ENCODE peak calls at places on chromosomes 13 and 19, in four cellular contexts. F, X, S and C are unnamed samples.

GRCh38 chr19:13134626-13135025 is 15.5 kb downstream of the STX10 start:
- DNase-seq in F (no peak), S (no peak), X (no peak), C (no peak)

GRCh38 chr19:36528921-36529518 is 949 bp upstream of the ZNF260 start:
- DNase-seq in X (no peak), F (no peak), S (peak), C (no peak)

GRCh38 chr19:45601115-45601514 is 897 bp downstream of the GPR4 start:
- DNase-seq in X (no peak), S (no peak), F (no peak), C (no peak)

GRCh38 chr13:20848944-20849343 is 53.6 kb downstream of the XPO4 start:
- DNase-seq in S (peak), F (no peak), X (no peak), C (no peak)

GRCh38 chr19:34051255-34051654 is 121.0 kb upstream of the LSM14A start:
- DNase-seq in S (no peak), X (no peak), F (no peak), C (no peak)

GRCh38 chr13:43054803-43055802 is 31.7 kb downstream of the DNAJC15 start:
- DNase-seq in S (peak), X (peak), F (no peak), C (peak)

GRCh38 chr19:1264801-1265610 is 4.1 kb upstream of the CIRBP start:
- DNase-seq in X (peak), F (peak), S (peak), C (peak)

GRCh38 chr13:111604087-111604486 is 283.6 kb downstream of the TEX29 start:
- DNase-seq in F (no peak), S (no peak), X (no peak), C (no peak)

GRCh38 chr13:34162545-34162936 is 344.6 kb downstream of the RFC3 start:
- DNase-seq in F (no peak), S (no peak), X (no peak), C (no peak)

GRCh38 chr19:18800636-18801035 is 9.5 kb upstream of the COMP start:
- DNase-seq in F (no peak), S (no peak), X (no peak), C (no peak)

GRCh38 chr19:5631511-5632240 is 8.8 kb downstream of the SAFB start:
- DNase-seq in X (no peak), F (no peak), S (no peak), C (peak)

GRCh38 chr13:98447881-98448641 is 128.8 kb downstream of the STK24 start:
- DNase-seq in F (no peak), S (peak), X (no peak), C (no peak)

GRCh38 chr13:46633416-46633815 is 80.4 kb downstream of the LRCH1 start:
- DNase-seq in X (no peak), F (no peak), S (no peak), C (no peak)

GRCh38 chr13:23377603-23378002 is 55.9 kb downstream of the SACS start:
- DNase-seq in S (no peak), X (no peak), F (no peak), C (peak)

GRCh38 chr13:94389544-94390351 is 89.7 kb downstream of the DCT start:
- DNase-seq in X (no peak), S (no peak), F (no peak), C (no peak)

GRCh38 chr13:113881614-113882265 is 17.9 kb upstream of the GAS6 start:
- DNase-seq in F (peak), X (no peak), S (peak), C (no peak)

GRCh38 chr19:3692141-3693029 is 7.9 kb downstream of the PIP5K1C start:
- DNase-seq in F (no peak), S (no peak), X (no peak), C (no peak)

GRCh38 chr13:29887030-29887557 is 36.7 kb upstream of the UBL3 start:
- DNase-seq in S (no peak), X (no peak), F (no peak), C (no peak)

GRCh38 chr19:18856385-18857126 is 24.8 kb downstream of the UPF1 start:
- DNase-seq in X (no peak), S (no peak), F (no peak), C (no peak)

GRCh38 chr13:113140677-113141590 is 17.5 kb upstream of the PROZ start:
- DNase-seq in X (no peak), S (no peak), F (peak), C (no peak)

GRCh38 chr13:21639604-21640003 is 31.3 kb upstream of the FGF9 start:
- DNase-seq in F (no peak), X (no peak), S (no peak), C (no peak)

GRCh38 chr19:47028372-47028672 is 8.7 kb downstream of the NPAS1 start:
- DNase-seq in S (no peak), F (no peak), X (no peak), C (no peak)

GRCh38 chr13:31846984-31847752 is 107.8 kb downstream of the RXFP2 start:
- DNase-seq in S (no peak), F (no peak), X (no peak), C (no peak)

GRCh38 chr13:24074687-24075086 is 85.8 kb upstream of the SPATA13 start:
- DNase-seq in X (no peak), F (no peak), S (no peak), C (no peak)

GRCh38 chr19:7115721-7116120 is 46.2 kb downstream of the ZNF557 start:
- DNase-seq in F (no peak), S (no peak), X (no peak), C (no peak)

GRCh38 chr19:5271145-5271544 is 69.5 kb downstream of the PTPRS start:
- DNase-seq in F (no peak), S (no peak), X (no peak), C (no peak)

GRCh38 chr13:105991622-105992254 is 543.7 kb downstream of the EFNB2 start:
- DNase-seq in F (no peak), X (no peak), S (no peak), C (no peak)

GRCh38 chr19:3980353-3981251 is 4.7 kb downstream of the EEF2 start:
- DNase-seq in F (no peak), X (peak), S (no peak), C (no peak)

GRCh38 chr13:27627377-27627776 is 5.7 kb downstream of the POLR1D start:
- DNase-seq in X (no peak), S (no peak), F (no peak), C (no peak)

GRCh38 chr13:38042771-38043170 is 173.2 kb upstream of the TRPC4 start:
- DNase-seq in S (no peak), X (no peak), F (no peak), C (no peak)

GRCh38 chr13:98173431-98173921 is 3.6 kb downstream of the RNF113B start:
- DNase-seq in X (peak), S (no peak), F (peak), C (peak)

GRCh38 chr13:95349267-95349666 is 48.0 kb upstream of the ABCC4 start:
- DNase-seq in S (no peak), F (no peak), X (no peak), C (no peak)

GRCh38 chr19:55676384-55676783 is 1.4 kb downstream of the EPN1 start:
- DNase-seq in S (no peak), X (peak), F (no peak), C (no peak)

GRCh38 chr19:55677572-55678028 is 2.6 kb downstream of the EPN1 start:
- DNase-seq in X (no peak), F (no peak), S (no peak), C (no peak)

GRCh38 chr19:55678121-55678671 is 3.2 kb downstream of the EPN1 start:
- DNase-seq in X (no peak), F (no peak), S (no peak), C (no peak)

GRCh38 chr19:55675661-55676354 is 782 bp downstream of the EPN1 start:
- DNase-seq in F (no peak), S (no peak), X (no peak), C (no peak)

DNA sequence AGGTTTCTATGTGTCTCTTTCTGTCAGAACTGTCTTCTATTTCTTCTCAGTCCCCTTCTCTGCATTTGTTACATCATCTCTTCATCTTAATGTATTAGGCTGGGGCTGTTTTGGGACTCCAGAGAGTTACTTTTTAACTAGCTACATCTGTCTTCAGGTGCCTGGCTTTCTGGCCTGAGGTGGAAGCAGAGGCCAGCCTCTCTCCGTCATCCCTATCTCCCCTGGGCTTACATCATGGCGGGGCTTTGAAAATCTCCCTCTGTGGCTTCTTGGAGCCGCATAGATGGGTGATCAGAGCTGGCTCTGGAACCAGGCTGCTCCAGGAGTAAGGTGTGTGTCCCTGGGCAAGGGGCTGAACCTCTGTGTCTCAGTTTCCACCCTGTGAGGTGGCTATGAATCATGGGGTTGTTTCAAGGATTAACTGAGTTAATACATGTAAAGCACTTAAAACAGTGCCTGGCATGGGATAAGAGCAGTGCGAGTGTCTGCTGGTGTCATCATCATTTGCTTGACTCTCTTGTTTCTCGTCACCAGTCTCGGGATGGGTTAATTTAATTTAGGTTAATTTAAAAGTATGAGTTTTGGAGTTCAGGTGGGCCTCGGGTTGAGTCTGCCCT is 2.0 kb downstream of the EPN1 start:
- DNase-seq in X (no peak), F (no peak), S (no peak), C (no peak)
- H3K27ac ChIP-seq in X (no peak), F (no peak), S (no peak), C (no peak)

GRCh38 chr19:28644261-28644660 is 568.7 kb downstream of the UQCRFS1 start:
- DNase-seq in X (no peak), S (no peak), F (no peak), C (no peak)
- TF ChIP-seq CTCF in X (no peak), S (no peak), F (no peak), C (no peak)

DNA sequence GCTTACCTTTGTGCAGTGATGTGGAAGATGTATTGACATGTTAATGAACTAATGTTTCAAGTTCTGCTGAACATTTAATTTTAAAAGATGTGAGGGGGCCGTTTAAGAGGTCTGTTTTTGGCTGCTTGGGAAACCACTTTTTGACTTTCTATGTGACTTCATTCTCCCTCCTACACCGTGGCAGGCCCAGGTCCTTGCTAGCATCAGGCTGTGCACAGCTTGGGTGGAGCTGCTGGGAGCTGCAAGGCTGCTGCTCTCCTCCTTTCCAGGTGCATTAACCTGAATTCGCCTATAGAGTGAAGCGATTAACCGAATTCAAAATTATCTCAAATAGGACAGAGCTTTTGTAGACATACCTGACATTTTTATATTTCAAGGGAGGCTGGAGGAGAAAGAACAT is 249.1 kb downstream of the FGF14 start:
- DNase-seq in S (no peak), X (no peak), F (no peak), C (no peak)
- H3K27ac ChIP-seq in S (no peak), X (no peak), F (no peak), C (no peak)

DNA sequence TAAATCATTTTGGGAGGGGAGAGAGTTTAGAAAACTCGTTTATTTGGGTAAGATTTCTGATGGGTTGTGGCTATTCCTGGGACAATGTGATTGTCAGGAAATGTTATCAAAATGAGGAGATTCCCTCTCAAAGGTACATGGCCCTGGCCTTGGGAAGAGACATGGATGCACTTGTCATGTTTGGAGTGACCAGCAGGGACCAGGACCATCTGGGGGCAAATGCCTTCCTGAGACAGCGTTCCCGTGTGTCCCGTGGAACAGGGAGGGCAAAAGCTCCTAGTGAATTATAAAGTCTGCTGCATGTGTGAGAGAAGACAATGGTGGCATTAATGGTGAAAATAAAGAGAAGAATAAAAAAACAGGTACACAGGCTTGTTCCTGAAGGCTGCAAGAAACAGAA is 317.3 kb downstream of the ZNF536 start:
- DNase-seq in S (no peak), X (no peak), F (no peak), C (no peak)
- TF ChIP-seq CTCF in S (no peak), X (no peak), F (no peak), C (no peak)

DNA sequence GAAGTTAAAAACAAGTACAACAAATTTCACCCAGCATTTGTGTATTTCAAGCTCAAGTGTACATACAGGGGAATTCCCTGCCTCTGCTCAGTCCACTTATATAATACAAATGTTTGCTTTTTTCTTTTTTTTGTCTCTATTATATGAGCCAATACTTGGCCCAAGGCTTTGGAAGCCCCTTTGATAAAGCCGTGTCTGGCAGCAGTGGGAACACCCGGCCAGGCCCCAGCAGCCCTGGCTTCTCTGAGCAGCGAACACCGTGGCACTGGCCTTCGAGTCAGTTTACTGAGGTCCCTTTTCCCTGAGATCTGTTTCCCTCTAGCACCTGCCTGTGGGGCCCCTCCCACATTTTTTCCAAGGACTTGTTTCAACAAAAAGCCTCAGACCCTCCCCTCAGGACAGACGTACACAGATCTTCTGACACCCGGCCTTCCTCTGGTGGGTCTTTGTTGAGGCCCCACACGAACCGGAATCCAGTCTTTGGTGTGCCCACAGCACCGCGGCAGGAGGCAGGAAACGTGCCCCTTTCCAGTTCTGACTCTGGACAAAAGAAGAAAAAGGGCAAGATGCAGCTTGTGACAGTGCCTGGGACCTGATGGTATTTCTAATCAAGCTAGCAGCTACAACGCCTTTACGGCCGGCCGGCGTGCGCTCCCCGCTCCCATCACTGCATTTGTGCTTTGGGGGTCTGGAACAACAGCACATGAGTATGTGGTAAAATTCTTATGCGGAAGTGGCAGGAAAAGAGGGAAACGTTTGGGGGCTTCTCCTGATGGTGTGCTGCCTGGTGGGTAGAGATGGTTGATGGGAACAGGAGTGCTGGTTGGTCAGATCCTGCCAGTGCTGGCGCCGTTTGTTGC is 13.8 kb downstream of the SIPA1L3 start:
- DNase-seq in S (no peak), X (no peak), F (no peak), C (no peak)
- H3K27ac ChIP-seq in S (peak), X (no peak), F (no peak), C (no peak)

DNA sequence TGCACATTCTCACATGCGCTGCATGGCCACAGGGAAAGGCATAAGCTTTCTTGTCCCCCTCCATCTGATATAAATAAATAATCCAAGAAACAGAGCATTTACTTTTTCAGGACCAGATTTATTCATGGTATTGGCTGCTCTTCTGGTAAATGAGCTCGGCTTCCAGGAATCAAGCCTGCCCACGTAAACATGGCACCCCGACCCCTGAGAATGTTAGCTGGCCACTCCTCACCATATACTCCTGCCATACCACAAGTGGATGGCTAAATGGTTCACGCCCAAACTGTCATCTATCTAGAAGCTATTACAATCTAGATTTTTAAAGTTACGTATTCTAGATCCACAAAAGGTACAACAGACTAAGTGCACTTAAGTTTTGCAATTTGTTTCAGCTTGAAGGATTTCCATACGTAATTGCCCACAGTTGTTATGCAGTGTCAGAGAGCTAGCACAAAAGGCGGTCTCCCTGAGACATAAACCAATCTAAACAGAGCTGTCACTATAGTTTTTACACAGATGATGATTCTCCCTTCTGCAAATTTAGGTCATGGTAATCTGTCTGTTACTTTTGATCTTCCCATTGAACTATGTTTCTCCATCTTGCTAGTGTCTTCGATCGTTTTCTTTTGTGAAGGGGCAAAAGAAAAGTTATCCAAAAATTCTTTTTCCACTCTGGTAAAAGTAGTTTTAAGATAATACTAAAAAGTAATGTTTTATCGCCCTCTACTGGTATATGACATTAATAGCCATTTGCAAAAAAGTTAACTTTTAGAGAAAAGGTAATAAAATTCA is 16.2 kb upstream of the FOXO1 start:
- DNase-seq in X (no peak), S (peak), F (no peak), C (no peak)
- TF ChIP-seq CTCF in X (peak), S (peak), F (peak), C (peak)

GRCh38 chr19:48841571-48841970 is 5.3 kb upstream of the HSD17B14 start:
- DNase-seq in F (no peak), S (no peak), X (no peak), C (no peak)
- H3K27ac ChIP-seq in F (no peak), S (no peak), X (no peak), C (no peak)

DNA sequence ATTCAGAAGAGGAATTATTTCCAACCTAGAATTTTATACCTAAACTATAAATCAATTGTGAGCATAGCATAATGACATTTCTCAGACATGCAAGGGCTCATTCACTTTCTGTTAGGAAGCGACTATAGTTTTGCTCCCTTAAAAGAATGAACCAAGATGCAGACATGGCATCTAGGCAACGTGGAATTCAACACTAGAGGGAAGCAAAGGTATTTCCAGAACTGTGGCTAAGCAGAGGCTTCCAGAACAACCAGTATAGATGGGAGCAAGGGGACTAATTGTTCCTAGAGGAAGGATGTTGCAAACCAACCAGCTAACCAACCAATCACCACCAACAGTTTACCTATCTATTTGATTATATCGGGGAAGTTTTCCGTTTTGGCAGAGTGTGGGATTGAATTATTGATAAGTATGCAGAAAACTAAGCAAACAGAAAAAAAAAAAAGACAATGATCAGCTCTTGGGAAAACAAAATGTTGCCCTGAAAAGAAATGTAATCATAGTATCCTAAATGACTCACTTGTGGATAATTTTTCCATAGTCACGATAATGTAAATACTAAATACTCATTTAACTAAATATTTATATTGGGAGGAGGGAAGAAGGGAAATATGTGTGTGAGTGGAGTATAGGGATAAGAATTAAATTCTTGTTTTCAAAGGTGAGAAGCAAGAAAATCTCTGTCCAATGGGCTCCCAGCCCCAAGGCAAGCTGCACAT is 21.1 kb downstream of the ARL11 start:
- DNase-seq in F (no peak), X (no peak), S (peak), C (no peak)
- TF ChIP-seq CTCF in F (peak), X (no peak), S (peak), C (peak)